ENCODE peak calls at places on chromosomes 11 and 22, in four cellular contexts. B is kidney, U is HAP-1, H is lower lobe of right lung. O is an unnamed sample. For H3K4me1, the result is how much of the 10 kb centered on the place peaks cover.

GRCh38 chr11:60899021-60899936 is 7.1 kb downstream of the PRPF19 start:
- DNase-seq in H (no peak), B (no peak), U (peak), O (peak)

GRCh38 chr22:41537203-41537602 is 7.1 kb downstream of the POLR3H start:
- DNase-seq in U (no peak), H (no peak), B (no peak), O (no peak)

GRCh38 chr22:20549232-20549841 is 41.9 kb downstream of the MED15 start:
- DNase-seq in H (peak), U (no peak), B (no peak), O (peak)

GRCh38 chr11:587978-588380 is 11.7 kb downstream of the PHRF1 start:
- DNase-seq in B (no peak), H (peak), U (no peak), O (peak)

GRCh38 chr11:26330255-26330654 is 1.7 kb upstream of the ANO3 start:
- DNase-seq in B (no peak), U (no peak), H (no peak), O (no peak)

GRCh38 chr11:43942651-43943356 is 367 bp downstream of the C11orf96 start:
- DNase-seq in H (peak), U (no peak), B (no peak), O (no peak)

GRCh38 chr22:46274381-46274780 is 6.6 kb downstream of the TTC38 start:
- DNase-seq in B (no peak), H (no peak), U (no peak), O (no peak)

GRCh38 chr22:26684173-26684572 is 26.8 kb downstream of the MIAT start:
- DNase-seq in H (no peak), U (no peak), B (no peak), O (no peak)

GRCh38 chr22:20315337-20316216 is 4.3 kb downstream of the DGCR6L start:
- DNase-seq in H (no peak), B (peak), U (no peak), O (no peak)

GRCh38 chr11:79536155-79536917 is 95.5 kb upstream of the TENM4 start:
- DNase-seq in B (no peak), U (no peak), H (no peak), O (no peak)

DNA sequence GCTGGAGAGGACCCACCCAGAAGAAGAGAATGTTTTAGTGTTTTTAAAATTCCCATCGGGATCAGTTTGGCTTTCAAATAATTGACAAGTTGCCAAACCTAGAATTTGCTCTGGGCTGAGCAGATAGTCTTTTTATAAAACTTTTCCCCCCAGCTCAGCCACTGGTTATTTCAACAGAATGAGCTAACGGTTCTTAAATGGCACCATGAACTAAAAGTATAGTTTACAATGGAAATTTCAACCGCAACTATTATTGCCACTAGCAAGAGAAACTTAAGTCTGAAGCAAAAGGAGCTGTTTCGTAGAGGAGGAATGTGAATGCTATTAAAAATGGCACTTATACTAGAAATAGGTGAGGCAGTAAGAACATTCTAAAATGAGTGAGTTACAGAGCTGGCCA is 3.4 kb downstream of the DKK3 start:
- DNase-seq in U (no peak), H (no peak), B (no peak), O (no peak)
- H3K4me1 ChIP-seq in U (under half), H (under half), B (under half), O (under half)

DNA sequence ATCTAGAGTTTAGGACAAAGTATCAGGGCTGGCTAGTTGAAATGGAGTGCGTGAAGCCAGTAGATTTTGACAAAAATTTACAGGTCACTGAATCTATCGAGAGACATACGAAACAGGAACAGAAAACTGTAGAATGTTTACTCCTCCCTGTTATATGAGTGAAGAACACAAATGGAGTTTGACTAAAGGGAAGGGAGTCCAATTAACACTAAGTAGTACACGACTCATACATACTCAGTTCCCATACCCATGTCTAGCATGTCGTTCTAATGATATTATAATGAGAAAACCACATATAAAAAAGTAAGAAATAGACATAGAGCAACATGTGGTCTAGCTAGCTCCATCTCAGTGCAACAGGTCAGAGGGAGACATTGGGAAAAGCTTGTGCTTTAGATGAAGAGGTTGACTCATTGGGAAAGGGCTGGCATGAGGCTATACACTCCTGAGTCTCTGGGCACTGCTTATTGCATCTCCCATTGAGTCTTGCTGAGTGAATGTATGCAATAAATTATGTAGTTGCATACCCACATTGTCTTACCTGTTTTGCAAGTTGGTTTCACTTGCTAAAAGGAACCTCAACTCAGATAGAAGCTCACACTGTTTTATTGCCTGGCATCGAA is 43.5 kb downstream of the CD44 start:
- DNase-seq in U (no peak), B (no peak), H (no peak), O (no peak)
- H3K4me1 ChIP-seq in U (under half), B (under half), H (under half), O (half or more)

DNA sequence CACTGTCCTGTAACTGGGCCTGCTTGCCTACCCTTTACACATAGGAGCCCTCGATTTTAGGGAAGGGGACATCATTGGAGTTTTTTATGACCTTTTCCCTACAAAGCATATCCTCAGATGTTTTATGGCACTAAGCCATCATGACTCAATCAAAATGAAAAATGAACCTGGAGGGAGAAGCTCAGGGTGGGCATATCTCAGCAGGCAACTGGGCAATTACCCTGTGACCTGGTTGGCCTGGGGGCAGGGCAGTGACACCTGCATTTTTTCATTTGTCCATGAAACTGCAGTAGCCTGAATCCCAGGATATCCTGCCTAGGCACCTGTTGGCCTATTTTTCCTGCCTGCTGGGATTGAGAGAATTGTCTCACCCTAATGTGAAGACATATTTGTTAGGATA is 45.2 kb upstream of the BLID start:
- DNase-seq in U (no peak), B (no peak), H (no peak), O (no peak)
- H3K4me1 ChIP-seq in U (under half), B (under half), H (under half), O (under half)

DNA sequence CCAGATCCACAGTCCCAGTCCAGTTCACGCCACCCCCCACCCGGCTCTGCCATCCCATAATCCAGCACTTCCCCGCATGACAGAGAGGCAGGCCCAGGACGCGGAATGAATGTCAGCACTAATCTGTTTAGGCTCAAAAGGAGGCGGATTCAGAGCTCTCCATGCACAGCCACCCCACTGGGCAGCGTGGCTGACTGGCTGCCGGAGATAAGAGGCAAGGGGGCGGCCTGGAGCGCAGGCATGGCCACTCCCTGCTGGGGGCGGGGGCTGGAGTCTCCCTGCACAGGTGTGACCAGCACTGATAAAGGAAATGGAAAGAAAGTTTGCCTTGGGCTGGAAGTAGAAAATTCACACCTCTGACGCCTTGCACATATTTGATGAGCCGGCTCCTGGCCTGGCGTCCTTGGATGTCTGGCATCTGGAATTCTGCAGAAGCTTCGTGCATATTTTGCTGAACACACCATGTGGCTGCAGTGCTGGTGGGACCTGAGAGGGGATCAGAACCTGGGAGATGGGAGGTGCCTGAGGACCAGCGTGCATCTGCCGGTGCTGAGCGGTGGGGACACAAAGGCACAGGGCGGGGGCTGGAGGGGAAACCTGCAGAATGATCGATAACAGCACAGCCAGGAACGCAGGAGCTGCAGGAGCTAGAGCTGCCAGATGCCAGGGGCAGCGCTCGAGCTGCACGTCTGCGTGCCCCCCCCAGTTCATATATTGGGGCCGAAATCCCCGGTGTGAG is 344.4 kb downstream of the CTTN start:
- DNase-seq in U (no peak), H (peak), B (peak), O (no peak)
- H3K4me1 ChIP-seq in U (under half), H (under half), B (under half), O (under half)

GRCh38 chr22:19105867-19106802 is 16.1 kb downstream of the DGCR2 start:
- DNase-seq in B (no peak), H (no peak), U (no peak), O (peak)

GRCh38 chr22:19105456-19105855 is 16.8 kb downstream of the DGCR2 start:
- DNase-seq in B (no peak), U (no peak), H (no peak), O (no peak)

GRCh38 chr22:19107730-19108074 is 14.5 kb downstream of the DGCR2 start:
- DNase-seq in B (no peak), H (no peak), U (no peak), O (no peak)

GRCh38 chr22:19108807-19109197 is 13.4 kb downstream of the DGCR2 start:
- DNase-seq in H (no peak), B (no peak), U (no peak), O (no peak)

GRCh38 chr22:19106886-19107729 is 15.1 kb downstream of the DGCR2 start:
- DNase-seq in H (no peak), B (no peak), U (no peak), O (no peak)
- H3K4me1 ChIP-seq in H (half or more), B (under half), U (under half), O (half or more)

GRCh38 chr11:35009191-35009940 is 92.9 kb downstream of the PDHX start:
- DNase-seq in B (no peak), U (no peak), H (no peak), O (no peak)

GRCh38 chr11:35003658-35004057 is 87.2 kb downstream of the PDHX start:
- DNase-seq in U (no peak), H (no peak), B (no peak), O (no peak)

GRCh38 chr11:35006389-35007128 is 90.1 kb downstream of the PDHX start:
- DNase-seq in B (no peak), H (no peak), U (no peak), O (peak)

GRCh38 chr11:35007277-35007676 is 90.9 kb downstream of the PDHX start:
- DNase-seq in U (no peak), H (no peak), B (no peak), O (no peak)

GRCh38 chr11:35005156-35005780 is 88.8 kb downstream of the PDHX start:
- DNase-seq in U (no peak), H (no peak), B (no peak), O (no peak)
- H3K4me1 ChIP-seq in U (under half), H (under half), B (under half), O (under half)

GRCh38 chr11:68264741-68265540 is 6.8 kb downstream of the C11orf24 start:
- DNase-seq in H (no peak), B (no peak), U (no peak), O (no peak)

GRCh38 chr11:68266121-68266891 is 5.5 kb downstream of the C11orf24 start:
- DNase-seq in H (no peak), U (no peak), B (no peak), O (no peak)

GRCh38 chr11:68267881-68268240 is 3.9 kb downstream of the C11orf24 start:
- DNase-seq in U (no peak), H (no peak), B (no peak), O (no peak)

GRCh38 chr11:68269414-68270081 is 2.2 kb downstream of the C11orf24 start:
- DNase-seq in B (no peak), U (no peak), H (no peak), O (no peak)

GRCh38 chr11:68266936-68267880 is 4.6 kb downstream of the C11orf24 start:
- DNase-seq in B (no peak), U (no peak), H (no peak), O (no peak)
- H3K4me1 ChIP-seq in B (under half), U (under half), H (under half), O (under half)

GRCh38 chr11:72639475-72640375 is 34.5 kb downstream of the PDE2A start:
- DNase-seq in H (no peak), U (no peak), B (peak), O (no peak)
- H3K4me1 ChIP-seq in H (under half), U (under half), B (under half), O (under half)

GRCh38 chr11:46003647-46004046 is 81.2 kb downstream of the LARGE2 start:
- DNase-seq in B (no peak), H (no peak), U (no peak), O (no peak)
- H3K4me1 ChIP-seq in B (under half), H (under half), U (under half), O (under half)